ENCODE peak calls at places on chromosomes 1 and 21, in eight cellular contexts. One of them, this sample, is unnamed.
A peak's percentile ranks its signal among the peaks of the same experiment; 100 is the strongest.

GRCh38 chr21:22743085-22743484 is 1744.9 kb downstream of the NCAM2 start:
- DNase-seq in heart left ventricle: no peak
- DNase-seq in NB4: no peak
- DNase-seq in upper lobe of right lung: no peak
- DNase-seq in left ventricle myocardium inferior: no peak
- DNase-seq in fibroblast of mammary gland: no peak
- DNase-seq in fibroblast of lung: no peak
- DNase-seq in heart right ventricle: no peak
- DNase-seq in this sample: no peak

GRCh38 chr1:68322837-68323687 is 90.7 kb upstream of the WLS start:
- DNase-seq in heart left ventricle: no peak
- DNase-seq in NB4: no peak
- DNase-seq in upper lobe of right lung: no peak
- DNase-seq in left ventricle myocardium inferior: no peak
- DNase-seq in fibroblast of mammary gland: peak; percentile 84
- DNase-seq in fibroblast of lung: peak; percentile 63
- DNase-seq in heart right ventricle: no peak
- DNase-seq in this sample: peak; percentile 38

GRCh38 chr1:180915426-180915965 is 2.8 kb downstream of the KIAA1614 start:
- DNase-seq in heart left ventricle: no peak
- DNase-seq in NB4: no peak
- DNase-seq in upper lobe of right lung: peak; percentile 35
- DNase-seq in left ventricle myocardium inferior: no peak
- DNase-seq in fibroblast of mammary gland: no peak
- DNase-seq in fibroblast of lung: no peak
- DNase-seq in heart right ventricle: no peak
- DNase-seq in this sample: no peak

GRCh38 chr1:26280333-26281042 is 602 bp downstream of the SH3BGRL3 start:
- DNase-seq in heart left ventricle: no peak
- DNase-seq in NB4: peak; percentile 90
- DNase-seq in upper lobe of right lung: no peak
- DNase-seq in left ventricle myocardium inferior: no peak
- DNase-seq in fibroblast of mammary gland: peak; percentile 60
- DNase-seq in fibroblast of lung: no peak
- DNase-seq in heart right ventricle: no peak
- DNase-seq in this sample: no peak

GRCh38 chr1:68269637-68270430 is 37.5 kb upstream of the WLS start:
- DNase-seq in heart left ventricle: no peak
- DNase-seq in NB4: no peak
- DNase-seq in upper lobe of right lung: no peak
- DNase-seq in left ventricle myocardium inferior: no peak
- DNase-seq in fibroblast of mammary gland: peak; percentile 32
- DNase-seq in fibroblast of lung: peak; percentile 12
- DNase-seq in heart right ventricle: no peak
- DNase-seq in this sample: peak; percentile 36

GRCh38 chr21:36075953-36076352 is 6.1 kb downstream of the CBR1 start:
- DNase-seq in heart left ventricle: no peak
- DNase-seq in NB4: no peak
- DNase-seq in upper lobe of right lung: no peak
- DNase-seq in left ventricle myocardium inferior: no peak
- DNase-seq in fibroblast of mammary gland: no peak
- DNase-seq in fibroblast of lung: no peak
- DNase-seq in heart right ventricle: no peak
- DNase-seq in this sample: no peak

GRCh38 chr21:20272791-20273362 is 725.3 kb upstream of the NCAM2 start:
- DNase-seq in heart left ventricle: no peak
- DNase-seq in NB4: no peak
- DNase-seq in upper lobe of right lung: no peak
- DNase-seq in left ventricle myocardium inferior: no peak
- DNase-seq in fibroblast of mammary gland: no peak
- DNase-seq in fibroblast of lung: no peak
- DNase-seq in heart right ventricle: no peak
- DNase-seq in this sample: no peak

GRCh38 chr1:156836041-156836654 is 19.5 kb upstream of the SH2D2A start:
- DNase-seq in heart left ventricle: no peak
- DNase-seq in NB4: no peak
- DNase-seq in upper lobe of right lung: no peak
- DNase-seq in left ventricle myocardium inferior: no peak
- DNase-seq in fibroblast of mammary gland: no peak
- DNase-seq in fibroblast of lung: no peak
- DNase-seq in heart right ventricle: no peak
- DNase-seq in this sample: no peak

GRCh38 chr1:232467073-232467760 is 162.7 kb downstream of the SIPA1L2 start:
- DNase-seq in heart left ventricle: no peak
- DNase-seq in NB4: no peak
- DNase-seq in upper lobe of right lung: no peak
- DNase-seq in left ventricle myocardium inferior: no peak
- DNase-seq in fibroblast of mammary gland: no peak
- DNase-seq in fibroblast of lung: no peak
- DNase-seq in heart right ventricle: no peak
- DNase-seq in this sample: no peak

GRCh38 chr1:43625063-43625780 is 24.7 kb upstream of the KDM4A start:
- DNase-seq in heart left ventricle: no peak
- DNase-seq in NB4: no peak
- DNase-seq in upper lobe of right lung: no peak
- DNase-seq in left ventricle myocardium inferior: no peak
- DNase-seq in fibroblast of mammary gland: no peak
- DNase-seq in fibroblast of lung: no peak
- DNase-seq in heart right ventricle: no peak
- DNase-seq in this sample: no peak

GRCh38 chr1:83097715-83098613 is 901.0 kb downstream of the TTLL7 start:
- DNase-seq in heart left ventricle: no peak
- DNase-seq in NB4: no peak
- DNase-seq in upper lobe of right lung: no peak
- DNase-seq in left ventricle myocardium inferior: no peak
- DNase-seq in fibroblast of mammary gland: no peak
- DNase-seq in fibroblast of lung: no peak
- DNase-seq in heart right ventricle: no peak
- DNase-seq in this sample: no peak

GRCh38 chr1:27011058-27011764 is 1.4 kb downstream of the TENT5B start:
- DNase-seq in heart left ventricle: no peak
- DNase-seq in NB4: no peak
- DNase-seq in upper lobe of right lung: peak; percentile 88
- DNase-seq in left ventricle myocardium inferior: no peak
- DNase-seq in fibroblast of mammary gland: peak; percentile 73
- DNase-seq in fibroblast of lung: peak; percentile 66
- DNase-seq in heart right ventricle: no peak
- DNase-seq in this sample: peak; percentile 88

GRCh38 chr1:117161887-117162286 is 40.3 kb upstream of the TRIM45 start:
- DNase-seq in heart left ventricle: no peak
- DNase-seq in NB4: no peak
- DNase-seq in upper lobe of right lung: no peak
- DNase-seq in left ventricle myocardium inferior: no peak
- DNase-seq in fibroblast of mammary gland: no peak
- DNase-seq in fibroblast of lung: no peak
- DNase-seq in heart right ventricle: no peak
- DNase-seq in this sample: no peak

GRCh38 chr21:44370771-44371410 is 17.5 kb downstream of the TRPM2 start:
- DNase-seq in heart left ventricle: no peak
- DNase-seq in NB4: no peak
- DNase-seq in upper lobe of right lung: peak; percentile 54
- DNase-seq in left ventricle myocardium inferior: no peak
- DNase-seq in fibroblast of mammary gland: no peak
- DNase-seq in fibroblast of lung: no peak
- DNase-seq in heart right ventricle: no peak
- DNase-seq in this sample: no peak

GRCh38 chr21:33202464-33203363 is 27.0 kb upstream of the IFNAR2 start:
- DNase-seq in heart left ventricle: no peak
- DNase-seq in NB4: peak; percentile 41
- DNase-seq in upper lobe of right lung: no peak
- DNase-seq in left ventricle myocardium inferior: no peak
- DNase-seq in fibroblast of mammary gland: no peak
- DNase-seq in fibroblast of lung: no peak
- DNase-seq in heart right ventricle: no peak
- DNase-seq in this sample: no peak

GRCh38 chr1:231629132-231629531 is 2.5 kb downstream of the DISC1 start:
- DNase-seq in heart left ventricle: peak; percentile 44
- DNase-seq in NB4: peak; percentile 85
- DNase-seq in upper lobe of right lung: no peak
- DNase-seq in left ventricle myocardium inferior: peak; percentile 31
- DNase-seq in fibroblast of mammary gland: no peak
- DNase-seq in fibroblast of lung: no peak
- DNase-seq in heart right ventricle: peak; percentile 41
- DNase-seq in this sample: peak; percentile 48

GRCh38 chr21:32457360-32457840 is 44.9 kb downstream of the EVA1C start:
- DNase-seq in heart left ventricle: peak; percentile 41
- DNase-seq in NB4: no peak
- DNase-seq in upper lobe of right lung: peak; percentile 74
- DNase-seq in left ventricle myocardium inferior: peak; percentile 43
- DNase-seq in fibroblast of mammary gland: peak; percentile 48
- DNase-seq in fibroblast of lung: peak; percentile 43
- DNase-seq in heart right ventricle: peak; percentile 52
- DNase-seq in this sample: peak; percentile 51

GRCh38 chr21:44709426-44710293 is 1.7 kb downstream of the TSPEAR start:
- DNase-seq in heart left ventricle: no peak
- DNase-seq in NB4: no peak
- DNase-seq in upper lobe of right lung: peak; percentile 70
- DNase-seq in left ventricle myocardium inferior: no peak
- DNase-seq in fibroblast of mammary gland: no peak
- DNase-seq in fibroblast of lung: no peak
- DNase-seq in heart right ventricle: no peak
- DNase-seq in this sample: no peak

GRCh38 chr1:30728832-30729638 is 5.7 kb upstream of the MATN1 start:
- DNase-seq in heart left ventricle: no peak
- DNase-seq in NB4: no peak
- DNase-seq in upper lobe of right lung: peak; percentile 39
- DNase-seq in left ventricle myocardium inferior: no peak
- DNase-seq in fibroblast of mammary gland: no peak
- DNase-seq in fibroblast of lung: no peak
- DNase-seq in heart right ventricle: no peak
- DNase-seq in this sample: no peak

DNA sequence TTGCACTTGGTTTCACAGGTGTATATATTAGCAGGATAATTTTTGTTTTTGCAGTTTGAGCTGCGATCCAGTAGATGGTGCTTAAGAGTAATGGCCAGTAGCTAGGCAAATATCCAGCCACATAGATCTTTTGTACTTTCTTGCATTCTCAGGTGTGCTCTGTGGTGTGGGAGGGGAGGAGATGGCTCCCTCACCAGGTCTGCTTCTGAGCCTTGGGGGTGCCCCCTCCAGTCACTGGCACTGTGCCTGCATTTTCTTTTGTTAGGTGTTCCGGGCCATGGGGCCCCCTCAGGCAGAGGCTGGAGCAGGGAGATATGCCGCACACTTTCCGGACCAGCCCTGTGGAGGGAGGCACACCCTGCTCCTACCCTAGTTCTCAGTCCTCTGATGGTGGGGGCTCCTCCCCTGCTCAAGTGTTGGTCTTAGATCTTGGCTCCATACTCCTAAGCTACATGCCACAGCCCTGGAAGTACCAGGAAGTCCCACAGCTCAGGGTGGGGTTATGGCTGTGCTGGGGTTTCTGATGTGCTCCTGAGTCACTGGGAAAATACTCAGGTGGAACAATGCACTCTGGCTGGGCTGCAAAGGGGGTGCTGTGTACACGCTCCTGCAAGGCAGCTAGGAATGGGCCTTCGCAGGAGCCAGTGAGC is 197.6 kb upstream of the DMRTA2 start:
- DNase-seq in heart left ventricle: no peak
- DNase-seq in NB4: peak; percentile 11
- DNase-seq in upper lobe of right lung: peak; percentile 89
- DNase-seq in left ventricle myocardium inferior: no peak
- DNase-seq in fibroblast of mammary gland: peak; percentile 18
- DNase-seq in fibroblast of lung: peak; percentile 37
- DNase-seq in heart right ventricle: no peak
- DNase-seq in this sample: peak; percentile 42
- TF ChIP-seq CTCF in heart left ventricle: no peak
- TF ChIP-seq CTCF in NB4: peak; percentile 29
- TF ChIP-seq CTCF in upper lobe of right lung: peak; percentile 40
- TF ChIP-seq CTCF in left ventricle myocardium inferior: peak; percentile 41
- TF ChIP-seq CTCF in fibroblast of mammary gland: peak; percentile 47
- TF ChIP-seq CTCF in fibroblast of lung: peak; percentile 39
- TF ChIP-seq CTCF in heart right ventricle: no peak
- TF ChIP-seq CTCF in this sample: peak; percentile 64

DNA sequence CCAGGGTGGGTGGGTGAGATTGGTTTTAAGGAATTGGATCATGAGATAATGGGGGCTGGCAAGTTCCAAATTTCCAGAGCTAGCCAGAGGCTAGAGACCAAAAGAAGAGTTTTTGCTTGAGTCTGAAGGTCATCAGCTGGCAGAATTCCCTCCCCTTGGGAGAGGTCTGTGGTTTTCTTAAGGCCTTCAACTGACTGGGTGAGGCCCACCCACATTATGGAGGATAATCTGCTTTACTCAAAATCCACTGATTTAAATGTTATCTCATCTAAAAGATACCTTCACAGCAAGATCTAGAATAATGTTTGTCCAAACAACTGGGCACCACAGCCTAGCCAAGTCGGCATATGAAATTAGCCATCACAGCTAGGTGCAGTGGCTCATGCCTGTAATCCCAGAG is 156.4 kb downstream of the URB2 start:
- DNase-seq in heart left ventricle: no peak
- DNase-seq in NB4: no peak
- DNase-seq in upper lobe of right lung: no peak
- DNase-seq in left ventricle myocardium inferior: no peak
- DNase-seq in fibroblast of mammary gland: no peak
- DNase-seq in fibroblast of lung: no peak
- DNase-seq in heart right ventricle: no peak
- DNase-seq in this sample: no peak
- H3K4me3 ChIP-seq in heart left ventricle: no peak overlapping the region
- H3K4me3 ChIP-seq in NB4: no peak overlapping the region
- H3K4me3 ChIP-seq in upper lobe of right lung: no peak overlapping the region
- H3K4me3 ChIP-seq in left ventricle myocardium inferior: no peak overlapping the region
- H3K4me3 ChIP-seq in fibroblast of mammary gland: no peak overlapping the region
- H3K4me3 ChIP-seq in fibroblast of lung: no peak overlapping the region
- H3K4me3 ChIP-seq in heart right ventricle: no peak overlapping the region
- H3K4me3 ChIP-seq in this sample: no peak overlapping the region

GRCh38 chr1:10101929-10102328 is 69.2 kb downstream of the UBE4B start:
- DNase-seq in heart left ventricle: no peak
- DNase-seq in NB4: no peak
- DNase-seq in upper lobe of right lung: no peak
- DNase-seq in left ventricle myocardium inferior: no peak
- DNase-seq in fibroblast of mammary gland: peak; percentile 6
- DNase-seq in fibroblast of lung: no peak
- DNase-seq in heart right ventricle: no peak
- DNase-seq in this sample: no peak
- TF ChIP-seq CTCF in heart left ventricle: no peak
- TF ChIP-seq CTCF in NB4: no peak
- TF ChIP-seq CTCF in upper lobe of right lung: no peak
- TF ChIP-seq CTCF in left ventricle myocardium inferior: peak; percentile 15
- TF ChIP-seq CTCF in fibroblast of mammary gland: peak; percentile 32
- TF ChIP-seq CTCF in fibroblast of lung: no peak
- TF ChIP-seq CTCF in heart right ventricle: no peak
- TF ChIP-seq CTCF in this sample: peak; percentile 18

DNA sequence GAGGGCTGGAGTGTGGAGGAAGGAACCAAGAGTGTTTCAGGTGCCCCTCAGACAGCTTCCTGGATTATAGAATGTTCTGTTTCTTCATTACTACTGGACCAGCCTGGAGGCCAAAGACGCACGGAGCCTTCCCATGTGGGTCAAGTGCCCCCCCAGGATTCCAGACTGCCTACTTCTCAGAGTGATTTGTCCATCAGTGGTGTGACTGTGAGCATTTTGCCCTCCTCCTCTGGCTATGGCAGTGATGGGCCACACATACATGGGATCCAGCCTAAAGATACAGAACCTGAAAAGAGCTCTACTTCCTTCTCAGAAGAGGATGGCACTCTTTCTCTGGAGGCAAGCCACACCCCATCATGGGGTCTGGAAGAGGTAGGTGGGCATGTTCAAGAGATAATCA is 64.9 kb downstream of the MACF1 start:
- DNase-seq in heart left ventricle: no peak
- DNase-seq in NB4: no peak
- DNase-seq in upper lobe of right lung: no peak
- DNase-seq in left ventricle myocardium inferior: no peak
- DNase-seq in fibroblast of mammary gland: no peak
- DNase-seq in fibroblast of lung: no peak
- DNase-seq in heart right ventricle: no peak
- DNase-seq in this sample: no peak
- H3K4me3 ChIP-seq in heart left ventricle: no peak overlapping the region
- H3K4me3 ChIP-seq in NB4: no peak overlapping the region
- H3K4me3 ChIP-seq in upper lobe of right lung: no peak overlapping the region
- H3K4me3 ChIP-seq in left ventricle myocardium inferior: peak overlapping the region; percentile 53
- H3K4me3 ChIP-seq in fibroblast of mammary gland: peak overlapping the region; percentile 20
- H3K4me3 ChIP-seq in fibroblast of lung: no peak overlapping the region
- H3K4me3 ChIP-seq in heart right ventricle: peak overlapping the region; percentile 49
- H3K4me3 ChIP-seq in this sample: no peak overlapping the region

This sample was measured in fibroblast of pulmonary artery.